ENCODE peak calls at places on chromosomes 5 and 9, in seven cellular contexts. One of them, this sample, is unnamed.

GRCh38 chr5:57538341-57538955 is 55.8 kb upstream of the ACTBL2 start:
- DNase-seq in stimulated activated CD4-positive, alpha-beta T cell treated with anti-CD3 and anti-CD28 coated beads, Interleukin-4, amount 100 ng/mL, for 4 hours: no peak
- DNase-seq in neural crest cell: no peak
- DNase-seq in activated naive CD4-positive, alpha-beta T cell: no peak
- DNase-seq in NCI-H2081 treated with DMSO at 0.1 percent for 48 hours: no peak
- DNase-seq in AG09319: peak
- DNase-seq in pulmonary artery endothelial cell: no peak
- DNase-seq in this sample: no peak

GRCh38 chr9:128056887-128057723 is 10.0 kb downstream of the NAIF1 start:
- DNase-seq in stimulated activated CD4-positive, alpha-beta T cell treated with anti-CD3 and anti-CD28 coated beads, Interleukin-4, amount 100 ng/mL, for 4 hours: no peak
- DNase-seq in neural crest cell: no peak
- DNase-seq in activated naive CD4-positive, alpha-beta T cell: no peak
- DNase-seq in NCI-H2081 treated with DMSO at 0.1 percent for 48 hours: no peak
- DNase-seq in AG09319: no peak
- DNase-seq in pulmonary artery endothelial cell: no peak
- DNase-seq in this sample: peak

GRCh38 chr9:121637441-121638222 is 13.8 kb upstream of the DAB2IP start:
- DNase-seq in stimulated activated CD4-positive, alpha-beta T cell treated with anti-CD3 and anti-CD28 coated beads, Interleukin-4, amount 100 ng/mL, for 4 hours: no peak
- DNase-seq in neural crest cell: no peak
- DNase-seq in activated naive CD4-positive, alpha-beta T cell: no peak
- DNase-seq in NCI-H2081 treated with DMSO at 0.1 percent for 48 hours: no peak
- DNase-seq in AG09319: no peak
- DNase-seq in pulmonary artery endothelial cell: no peak
- DNase-seq in this sample: no peak

GRCh38 chr5:20554001-20554400 is 566.0 kb upstream of the CDH18 start:
- DNase-seq in stimulated activated CD4-positive, alpha-beta T cell treated with anti-CD3 and anti-CD28 coated beads, Interleukin-4, amount 100 ng/mL, for 4 hours: no peak
- DNase-seq in neural crest cell: no peak
- DNase-seq in activated naive CD4-positive, alpha-beta T cell: no peak
- DNase-seq in NCI-H2081 treated with DMSO at 0.1 percent for 48 hours: no peak
- DNase-seq in AG09319: no peak
- DNase-seq in pulmonary artery endothelial cell: no peak
- DNase-seq in this sample: no peak

GRCh38 chr5:149935431-149935901 is 9.1 kb downstream of the PDE6A start:
- DNase-seq in stimulated activated CD4-positive, alpha-beta T cell treated with anti-CD3 and anti-CD28 coated beads, Interleukin-4, amount 100 ng/mL, for 4 hours: no peak
- DNase-seq in neural crest cell: no peak
- DNase-seq in activated naive CD4-positive, alpha-beta T cell: no peak
- DNase-seq in NCI-H2081 treated with DMSO at 0.1 percent for 48 hours: no peak
- DNase-seq in AG09319: no peak
- DNase-seq in pulmonary artery endothelial cell: no peak
- DNase-seq in this sample: no peak

GRCh38 chr9:83340451-83340850 is 197.8 kb downstream of the FRMD3 start:
- DNase-seq in stimulated activated CD4-positive, alpha-beta T cell treated with anti-CD3 and anti-CD28 coated beads, Interleukin-4, amount 100 ng/mL, for 4 hours: no peak
- DNase-seq in neural crest cell: no peak
- DNase-seq in activated naive CD4-positive, alpha-beta T cell: no peak
- DNase-seq in NCI-H2081 treated with DMSO at 0.1 percent for 48 hours: no peak
- DNase-seq in AG09319: no peak
- DNase-seq in pulmonary artery endothelial cell: no peak
- DNase-seq in this sample: no peak

GRCh38 chr5:123803359-123803758 is 291.4 kb downstream of the CSNK1G3 start:
- DNase-seq in stimulated activated CD4-positive, alpha-beta T cell treated with anti-CD3 and anti-CD28 coated beads, Interleukin-4, amount 100 ng/mL, for 4 hours: no peak
- DNase-seq in neural crest cell: no peak
- DNase-seq in activated naive CD4-positive, alpha-beta T cell: no peak
- DNase-seq in NCI-H2081 treated with DMSO at 0.1 percent for 48 hours: no peak
- DNase-seq in AG09319: no peak
- DNase-seq in pulmonary artery endothelial cell: no peak
- DNase-seq in this sample: no peak

GRCh38 chr9:90290716-90291485 is 351.7 kb downstream of the DIRAS2 start:
- DNase-seq in stimulated activated CD4-positive, alpha-beta T cell treated with anti-CD3 and anti-CD28 coated beads, Interleukin-4, amount 100 ng/mL, for 4 hours: no peak
- DNase-seq in neural crest cell: no peak
- DNase-seq in activated naive CD4-positive, alpha-beta T cell: no peak
- DNase-seq in NCI-H2081 treated with DMSO at 0.1 percent for 48 hours: no peak
- DNase-seq in AG09319: no peak
- DNase-seq in pulmonary artery endothelial cell: no peak
- DNase-seq in this sample: no peak

GRCh38 chr9:120917285-120917684 is 9.3 kb downstream of the TRAF1 start:
- DNase-seq in stimulated activated CD4-positive, alpha-beta T cell treated with anti-CD3 and anti-CD28 coated beads, Interleukin-4, amount 100 ng/mL, for 4 hours: no peak
- DNase-seq in neural crest cell: no peak
- DNase-seq in activated naive CD4-positive, alpha-beta T cell: no peak
- DNase-seq in NCI-H2081 treated with DMSO at 0.1 percent for 48 hours: no peak
- DNase-seq in AG09319: no peak
- DNase-seq in pulmonary artery endothelial cell: no peak
- DNase-seq in this sample: no peak

GRCh38 chr9:113609562-113610318 is 146.2 kb downstream of the RGS3 start:
- DNase-seq in stimulated activated CD4-positive, alpha-beta T cell treated with anti-CD3 and anti-CD28 coated beads, Interleukin-4, amount 100 ng/mL, for 4 hours: no peak
- DNase-seq in neural crest cell: no peak
- DNase-seq in activated naive CD4-positive, alpha-beta T cell: no peak
- DNase-seq in NCI-H2081 treated with DMSO at 0.1 percent for 48 hours: no peak
- DNase-seq in AG09319: no peak
- DNase-seq in pulmonary artery endothelial cell: peak
- DNase-seq in this sample: no peak

GRCh38 chr5:118891252-118891651 is 97.1 kb downstream of the DTWD2 start:
- DNase-seq in stimulated activated CD4-positive, alpha-beta T cell treated with anti-CD3 and anti-CD28 coated beads, Interleukin-4, amount 100 ng/mL, for 4 hours: no peak
- DNase-seq in neural crest cell: no peak
- DNase-seq in activated naive CD4-positive, alpha-beta T cell: no peak
- DNase-seq in NCI-H2081 treated with DMSO at 0.1 percent for 48 hours: peak
- DNase-seq in AG09319: no peak
- DNase-seq in pulmonary artery endothelial cell: no peak
- DNase-seq in this sample: no peak

GRCh38 chr5:78008356-78008967 is 232.3 kb upstream of the TBCA start:
- DNase-seq in stimulated activated CD4-positive, alpha-beta T cell treated with anti-CD3 and anti-CD28 coated beads, Interleukin-4, amount 100 ng/mL, for 4 hours: no peak
- DNase-seq in neural crest cell: no peak
- DNase-seq in activated naive CD4-positive, alpha-beta T cell: no peak
- DNase-seq in NCI-H2081 treated with DMSO at 0.1 percent for 48 hours: no peak
- DNase-seq in AG09319: peak
- DNase-seq in pulmonary artery endothelial cell: peak
- DNase-seq in this sample: no peak

GRCh38 chr9:129724456-129725190 is 28.2 kb downstream of the PTGES start:
- DNase-seq in stimulated activated CD4-positive, alpha-beta T cell treated with anti-CD3 and anti-CD28 coated beads, Interleukin-4, amount 100 ng/mL, for 4 hours: no peak
- DNase-seq in neural crest cell: no peak
- DNase-seq in activated naive CD4-positive, alpha-beta T cell: no peak
- DNase-seq in NCI-H2081 treated with DMSO at 0.1 percent for 48 hours: no peak
- DNase-seq in AG09319: no peak
- DNase-seq in pulmonary artery endothelial cell: no peak
- DNase-seq in this sample: no peak

GRCh38 chr5:141680751-141681201 is 1.3 kb downstream of the ARAP3 start:
- DNase-seq in stimulated activated CD4-positive, alpha-beta T cell treated with anti-CD3 and anti-CD28 coated beads, Interleukin-4, amount 100 ng/mL, for 4 hours: no peak
- DNase-seq in neural crest cell: peak
- DNase-seq in activated naive CD4-positive, alpha-beta T cell: no peak
- DNase-seq in NCI-H2081 treated with DMSO at 0.1 percent for 48 hours: no peak
- DNase-seq in AG09319: no peak
- DNase-seq in pulmonary artery endothelial cell: peak
- DNase-seq in this sample: peak

GRCh38 chr5:16936150-16937022 is at the start of gene MYO10:
- DNase-seq in stimulated activated CD4-positive, alpha-beta T cell treated with anti-CD3 and anti-CD28 coated beads, Interleukin-4, amount 100 ng/mL, for 4 hours: peak
- DNase-seq in neural crest cell: peak
- DNase-seq in activated naive CD4-positive, alpha-beta T cell: peak
- DNase-seq in NCI-H2081 treated with DMSO at 0.1 percent for 48 hours: peak
- DNase-seq in AG09319: peak
- DNase-seq in pulmonary artery endothelial cell: peak
- DNase-seq in this sample: peak

GRCh38 chr5:111308951-111309350 is 84.8 kb downstream of the CAMK4 start:
- DNase-seq in stimulated activated CD4-positive, alpha-beta T cell treated with anti-CD3 and anti-CD28 coated beads, Interleukin-4, amount 100 ng/mL, for 4 hours: no peak
- DNase-seq in neural crest cell: peak
- DNase-seq in activated naive CD4-positive, alpha-beta T cell: no peak
- DNase-seq in NCI-H2081 treated with DMSO at 0.1 percent for 48 hours: no peak
- DNase-seq in AG09319: no peak
- DNase-seq in pulmonary artery endothelial cell: no peak
- DNase-seq in this sample: no peak

GRCh38 chr5:72288923-72289322 is 31.1 kb downstream of the MRPS27 start:
- DNase-seq in stimulated activated CD4-positive, alpha-beta T cell treated with anti-CD3 and anti-CD28 coated beads, Interleukin-4, amount 100 ng/mL, for 4 hours: no peak
- DNase-seq in neural crest cell: no peak
- DNase-seq in activated naive CD4-positive, alpha-beta T cell: no peak
- DNase-seq in NCI-H2081 treated with DMSO at 0.1 percent for 48 hours: peak
- DNase-seq in AG09319: no peak
- DNase-seq in pulmonary artery endothelial cell: no peak
- DNase-seq in this sample: no peak

GRCh38 chr9:110156902-110157301 is 51.1 kb downstream of the C9orf152 start:
- DNase-seq in stimulated activated CD4-positive, alpha-beta T cell treated with anti-CD3 and anti-CD28 coated beads, Interleukin-4, amount 100 ng/mL, for 4 hours: peak
- DNase-seq in neural crest cell: no peak
- DNase-seq in activated naive CD4-positive, alpha-beta T cell: no peak
- DNase-seq in NCI-H2081 treated with DMSO at 0.1 percent for 48 hours: no peak
- DNase-seq in AG09319: peak
- DNase-seq in pulmonary artery endothelial cell: no peak
- DNase-seq in this sample: no peak

GRCh38 chr9:95516736-95517558 is at the start of gene PTCH1:
- DNase-seq in stimulated activated CD4-positive, alpha-beta T cell treated with anti-CD3 and anti-CD28 coated beads, Interleukin-4, amount 100 ng/mL, for 4 hours: peak
- DNase-seq in neural crest cell: peak
- DNase-seq in activated naive CD4-positive, alpha-beta T cell: peak
- DNase-seq in NCI-H2081 treated with DMSO at 0.1 percent for 48 hours: no peak
- DNase-seq in AG09319: no peak
- DNase-seq in pulmonary artery endothelial cell: no peak
- DNase-seq in this sample: no peak

GRCh38 chr9:130634191-130634768 is 30.1 kb upstream of the PRDM12 start:
- DNase-seq in stimulated activated CD4-positive, alpha-beta T cell treated with anti-CD3 and anti-CD28 coated beads, Interleukin-4, amount 100 ng/mL, for 4 hours: no peak
- DNase-seq in neural crest cell: no peak
- DNase-seq in activated naive CD4-positive, alpha-beta T cell: no peak
- DNase-seq in NCI-H2081 treated with DMSO at 0.1 percent for 48 hours: no peak
- DNase-seq in AG09319: no peak
- DNase-seq in pulmonary artery endothelial cell: no peak
- DNase-seq in this sample: no peak

GRCh38 chr5:154189256-154189818 is 1.2 kb upstream of the GALNT10 start:
- DNase-seq in stimulated activated CD4-positive, alpha-beta T cell treated with anti-CD3 and anti-CD28 coated beads, Interleukin-4, amount 100 ng/mL, for 4 hours: no peak
- DNase-seq in neural crest cell: no peak
- DNase-seq in activated naive CD4-positive, alpha-beta T cell: no peak
- DNase-seq in NCI-H2081 treated with DMSO at 0.1 percent for 48 hours: no peak
- DNase-seq in AG09319: no peak
- DNase-seq in pulmonary artery endothelial cell: no peak
- DNase-seq in this sample: no peak

GRCh38 chr9:134488901-134489280 is 152.7 kb upstream of the COL5A1 start:
- DNase-seq in stimulated activated CD4-positive, alpha-beta T cell treated with anti-CD3 and anti-CD28 coated beads, Interleukin-4, amount 100 ng/mL, for 4 hours: no peak
- DNase-seq in neural crest cell: no peak
- DNase-seq in activated naive CD4-positive, alpha-beta T cell: no peak
- DNase-seq in NCI-H2081 treated with DMSO at 0.1 percent for 48 hours: no peak
- DNase-seq in AG09319: no peak
- DNase-seq in pulmonary artery endothelial cell: no peak
- DNase-seq in this sample: no peak

GRCh38 chr9:107039546-107039945 is 176.6 kb downstream of the ZNF462 start:
- DNase-seq in stimulated activated CD4-positive, alpha-beta T cell treated with anti-CD3 and anti-CD28 coated beads, Interleukin-4, amount 100 ng/mL, for 4 hours: no peak
- DNase-seq in neural crest cell: no peak
- DNase-seq in activated naive CD4-positive, alpha-beta T cell: no peak
- DNase-seq in NCI-H2081 treated with DMSO at 0.1 percent for 48 hours: no peak
- DNase-seq in AG09319: no peak
- DNase-seq in pulmonary artery endothelial cell: no peak
- DNase-seq in this sample: no peak

GRCh38 chr5:39986614-39987013 is 561.8 kb upstream of the DAB2 start:
- DNase-seq in stimulated activated CD4-positive, alpha-beta T cell treated with anti-CD3 and anti-CD28 coated beads, Interleukin-4, amount 100 ng/mL, for 4 hours: no peak
- DNase-seq in neural crest cell: no peak
- DNase-seq in activated naive CD4-positive, alpha-beta T cell: no peak
- DNase-seq in NCI-H2081 treated with DMSO at 0.1 percent for 48 hours: no peak
- DNase-seq in AG09319: no peak
- DNase-seq in pulmonary artery endothelial cell: no peak
- DNase-seq in this sample: no peak

GRCh38 chr5:59019078-59019477 is 436.2 kb downstream of the RAB3C start:
- DNase-seq in stimulated activated CD4-positive, alpha-beta T cell treated with anti-CD3 and anti-CD28 coated beads, Interleukin-4, amount 100 ng/mL, for 4 hours: no peak
- DNase-seq in neural crest cell: no peak
- DNase-seq in activated naive CD4-positive, alpha-beta T cell: no peak
- DNase-seq in NCI-H2081 treated with DMSO at 0.1 percent for 48 hours: no peak
- DNase-seq in AG09319: no peak
- DNase-seq in pulmonary artery endothelial cell: no peak
- DNase-seq in this sample: no peak

GRCh38 chr5:43152946-43153345 is 32.2 kb downstream of the ZNF131 start:
- DNase-seq in stimulated activated CD4-positive, alpha-beta T cell treated with anti-CD3 and anti-CD28 coated beads, Interleukin-4, amount 100 ng/mL, for 4 hours: no peak
- DNase-seq in neural crest cell: no peak
- DNase-seq in activated naive CD4-positive, alpha-beta T cell: no peak
- DNase-seq in NCI-H2081 treated with DMSO at 0.1 percent for 48 hours: no peak
- DNase-seq in AG09319: peak
- DNase-seq in pulmonary artery endothelial cell: no peak
- DNase-seq in this sample: no peak

GRCh38 chr9:122954253-122954691 is 13.5 kb downstream of the RABGAP1 start:
- DNase-seq in stimulated activated CD4-positive, alpha-beta T cell treated with anti-CD3 and anti-CD28 coated beads, Interleukin-4, amount 100 ng/mL, for 4 hours: no peak
- DNase-seq in neural crest cell: no peak
- DNase-seq in activated naive CD4-positive, alpha-beta T cell: no peak
- DNase-seq in NCI-H2081 treated with DMSO at 0.1 percent for 48 hours: no peak
- DNase-seq in AG09319: no peak
- DNase-seq in pulmonary artery endothelial cell: peak
- DNase-seq in this sample: no peak

GRCh38 chr5:87300176-87300575 is 32.5 kb downstream of the RASA1 start:
- DNase-seq in stimulated activated CD4-positive, alpha-beta T cell treated with anti-CD3 and anti-CD28 coated beads, Interleukin-4, amount 100 ng/mL, for 4 hours: no peak
- DNase-seq in neural crest cell: no peak
- DNase-seq in activated naive CD4-positive, alpha-beta T cell: no peak
- DNase-seq in NCI-H2081 treated with DMSO at 0.1 percent for 48 hours: no peak
- DNase-seq in AG09319: no peak
- DNase-seq in pulmonary artery endothelial cell: no peak
- DNase-seq in this sample: no peak

GRCh38 chr5:172762214-172763119 is 8.5 kb downstream of the DUSP1 start:
- DNase-seq in stimulated activated CD4-positive, alpha-beta T cell treated with anti-CD3 and anti-CD28 coated beads, Interleukin-4, amount 100 ng/mL, for 4 hours: no peak
- DNase-seq in neural crest cell: no peak
- DNase-seq in activated naive CD4-positive, alpha-beta T cell: no peak
- DNase-seq in NCI-H2081 treated with DMSO at 0.1 percent for 48 hours: no peak
- DNase-seq in AG09319: no peak
- DNase-seq in pulmonary artery endothelial cell: no peak
- DNase-seq in this sample: no peak

This sample was measured in upper lobe of left lung.